ENCODE peak calls at places on chromosomes 4 and X, in six cellular contexts. One of them, this sample, is unnamed.

GRCh38 chrX:11724122-11725017 is 33.7 kb upstream of the MSL3 start:
- DNase-seq in esophagus squamous epithelium: no peak
- DNase-seq in choroid plexus epithelial cell: peak; percentile 58
- DNase-seq in astrocyte: peak; percentile 9
- DNase-seq in AG10803: peak; percentile 30
- DNase-seq in type B pancreatic cell: no peak
- DNase-seq in this sample: no peak

GRCh38 chr4:74473155-74473811 is 28.3 kb downstream of the AREG start:
- DNase-seq in esophagus squamous epithelium: no peak
- DNase-seq in choroid plexus epithelial cell: peak; percentile 97
- DNase-seq in astrocyte: peak; percentile 84
- DNase-seq in AG10803: peak; percentile 73
- DNase-seq in type B pancreatic cell: no peak
- DNase-seq in this sample: no peak

GRCh38 chr4:10123227-10124101 is 6.9 kb upstream of the WDR1 start:
- DNase-seq in esophagus squamous epithelium: no peak
- DNase-seq in choroid plexus epithelial cell: peak; percentile 76
- DNase-seq in astrocyte: no peak
- DNase-seq in AG10803: no peak
- DNase-seq in type B pancreatic cell: no peak
- DNase-seq in this sample: peak; percentile 89

GRCh38 chrX:65707153-65707552 is 39.7 kb downstream of the MSN start:
- DNase-seq in esophagus squamous epithelium: no peak
- DNase-seq in choroid plexus epithelial cell: no peak
- DNase-seq in astrocyte: no peak
- DNase-seq in AG10803: no peak
- DNase-seq in type B pancreatic cell: no peak
- DNase-seq in this sample: no peak

GRCh38 chr4:188282620-188283232 is 143.5 kb downstream of the TRIML1 start:
- DNase-seq in esophagus squamous epithelium: no peak
- DNase-seq in choroid plexus epithelial cell: no peak
- DNase-seq in astrocyte: no peak
- DNase-seq in AG10803: no peak
- DNase-seq in type B pancreatic cell: no peak
- DNase-seq in this sample: no peak

GRCh38 chr4:39933689-39934590 is 43.8 kb downstream of the PDS5A start:
- DNase-seq in esophagus squamous epithelium: no peak
- DNase-seq in choroid plexus epithelial cell: peak; percentile 68
- DNase-seq in astrocyte: peak; percentile 82
- DNase-seq in AG10803: peak; percentile 55
- DNase-seq in type B pancreatic cell: no peak
- DNase-seq in this sample: no peak

GRCh38 chr4:25838526-25838925 is 24.3 kb downstream of the SEL1L3 start:
- DNase-seq in esophagus squamous epithelium: no peak
- DNase-seq in choroid plexus epithelial cell: no peak
- DNase-seq in astrocyte: no peak
- DNase-seq in AG10803: no peak
- DNase-seq in type B pancreatic cell: no peak
- DNase-seq in this sample: no peak

GRCh38 chr4:23934915-23935314 is 45.1 kb upstream of the PPARGC1A start:
- DNase-seq in esophagus squamous epithelium: no peak
- DNase-seq in choroid plexus epithelial cell: peak; percentile 97
- DNase-seq in astrocyte: peak; percentile 91
- DNase-seq in AG10803: peak; percentile 96
- DNase-seq in type B pancreatic cell: no peak
- DNase-seq in this sample: peak; percentile 91

GRCh38 chrX:77502951-77503525 is 55.8 kb downstream of the FGF16 start:
- DNase-seq in esophagus squamous epithelium: no peak
- DNase-seq in choroid plexus epithelial cell: no peak
- DNase-seq in astrocyte: no peak
- DNase-seq in AG10803: no peak
- DNase-seq in type B pancreatic cell: no peak
- DNase-seq in this sample: no peak

GRCh38 chrX:139192386-139192961 is 338.1 kb upstream of the F9 start:
- DNase-seq in esophagus squamous epithelium: no peak
- DNase-seq in choroid plexus epithelial cell: no peak
- DNase-seq in astrocyte: peak; percentile 52
- DNase-seq in AG10803: peak; percentile 34
- DNase-seq in type B pancreatic cell: no peak
- DNase-seq in this sample: no peak

GRCh38 chr4:19010766-19011165 is 989.2 kb upstream of the LCORL start:
- DNase-seq in esophagus squamous epithelium: no peak
- DNase-seq in choroid plexus epithelial cell: no peak
- DNase-seq in astrocyte: no peak
- DNase-seq in AG10803: no peak
- DNase-seq in type B pancreatic cell: no peak
- DNase-seq in this sample: no peak

GRCh38 chr4:3241905-3242304 is 7.1 kb upstream of the MSANTD1 start:
- DNase-seq in esophagus squamous epithelium: no peak
- DNase-seq in choroid plexus epithelial cell: peak; percentile 82
- DNase-seq in astrocyte: no peak
- DNase-seq in AG10803: peak; percentile 46
- DNase-seq in type B pancreatic cell: no peak
- DNase-seq in this sample: no peak

GRCh38 chrX:7926501-7926900 is 712 bp downstream of the PNPLA4 start:
- DNase-seq in esophagus squamous epithelium: no peak
- DNase-seq in choroid plexus epithelial cell: peak; percentile 3
- DNase-seq in astrocyte: peak; percentile 25
- DNase-seq in AG10803: no peak
- DNase-seq in type B pancreatic cell: no peak
- DNase-seq in this sample: no peak

GRCh38 chrX:10033360-10034007 is 66.3 kb downstream of the CLDN34 start:
- DNase-seq in esophagus squamous epithelium: no peak
- DNase-seq in choroid plexus epithelial cell: no peak
- DNase-seq in astrocyte: no peak
- DNase-seq in AG10803: no peak
- DNase-seq in type B pancreatic cell: no peak
- DNase-seq in this sample: no peak

GRCh38 chr4:124566030-124566429 is 146.5 kb downstream of the ANKRD50 start:
- DNase-seq in esophagus squamous epithelium: no peak
- DNase-seq in choroid plexus epithelial cell: no peak
- DNase-seq in astrocyte: no peak
- DNase-seq in AG10803: no peak
- DNase-seq in type B pancreatic cell: no peak
- DNase-seq in this sample: no peak

GRCh38 chr4:165621983-165622382 is 243.2 kb downstream of the CPE start:
- DNase-seq in esophagus squamous epithelium: no peak
- DNase-seq in choroid plexus epithelial cell: no peak
- DNase-seq in astrocyte: peak; percentile 20
- DNase-seq in AG10803: no peak
- DNase-seq in type B pancreatic cell: no peak
- DNase-seq in this sample: no peak

GRCh38 chrX:40140706-40141499 is 43.1 kb upstream of the BCOR start:
- DNase-seq in esophagus squamous epithelium: no peak
- DNase-seq in choroid plexus epithelial cell: no peak
- DNase-seq in astrocyte: peak; percentile 60
- DNase-seq in AG10803: peak; percentile 69
- DNase-seq in type B pancreatic cell: no peak
- DNase-seq in this sample: no peak

DNA sequence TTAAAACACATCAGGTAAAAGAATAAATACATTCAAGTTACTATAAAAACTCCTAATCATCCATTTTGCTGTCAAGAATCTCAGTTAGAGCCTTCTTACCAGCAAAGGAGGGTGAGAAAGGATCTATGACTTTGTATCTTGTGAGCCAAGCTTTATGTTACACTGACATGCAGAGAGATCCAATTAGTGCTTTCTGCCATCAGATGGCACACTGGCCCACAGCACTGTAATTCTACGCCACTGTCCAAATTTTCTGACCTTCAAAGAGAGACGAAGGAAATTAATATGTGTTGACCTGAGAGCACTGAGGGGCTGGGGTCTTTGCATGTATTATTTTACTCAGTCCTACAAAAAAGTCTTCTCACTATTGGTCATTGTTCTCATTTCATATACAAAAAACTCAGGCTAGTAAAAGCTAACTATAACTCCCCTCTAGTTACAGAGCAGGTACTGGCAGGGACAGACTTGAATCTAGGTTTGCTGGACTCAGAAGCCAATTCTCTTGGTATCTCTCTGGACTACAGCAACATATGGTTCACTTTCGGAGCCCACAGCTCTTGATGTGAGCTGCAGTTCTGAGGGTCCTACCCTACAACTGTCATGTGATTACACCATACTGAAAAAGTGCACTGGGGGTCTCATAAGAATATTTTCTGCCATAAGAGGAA is 157.6 kb downstream of the NR3C2 start:
- DNase-seq in esophagus squamous epithelium: no peak
- DNase-seq in choroid plexus epithelial cell: peak; percentile 5
- DNase-seq in astrocyte: no peak
- DNase-seq in AG10803: no peak
- DNase-seq in type B pancreatic cell: no peak
- DNase-seq in this sample: no peak
- TF ChIP-seq CTCF in esophagus squamous epithelium: no peak
- TF ChIP-seq CTCF in choroid plexus epithelial cell: peak; percentile 31
- TF ChIP-seq CTCF in astrocyte: no peak
- TF ChIP-seq CTCF in AG10803: no peak
- TF ChIP-seq CTCF in type B pancreatic cell: no peak
- TF ChIP-seq CTCF in this sample: no peak

GRCh38 chr4:86939123-86939522 is 4.3 kb downstream of the AFF1 start:
- DNase-seq in esophagus squamous epithelium: no peak
- DNase-seq in choroid plexus epithelial cell: no peak
- DNase-seq in astrocyte: no peak
- DNase-seq in AG10803: no peak
- DNase-seq in type B pancreatic cell: no peak
- DNase-seq in this sample: no peak

GRCh38 chr4:86934772-86935498 is at the start of gene AFF1:
- DNase-seq in esophagus squamous epithelium: peak; percentile 60
- DNase-seq in choroid plexus epithelial cell: peak; percentile 89
- DNase-seq in astrocyte: peak; percentile 65
- DNase-seq in AG10803: peak; percentile 92
- DNase-seq in type B pancreatic cell: peak; percentile 92
- DNase-seq in this sample: peak; percentile 95

GRCh38 chr4:86935499-86935832 is 655 bp downstream of the AFF1 start:
- DNase-seq in esophagus squamous epithelium: peak; percentile 15
- DNase-seq in choroid plexus epithelial cell: no peak
- DNase-seq in astrocyte: no peak
- DNase-seq in AG10803: no peak
- DNase-seq in type B pancreatic cell: no peak
- DNase-seq in this sample: no peak

GRCh38 chr4:86934147-86934771 is 552 bp upstream of the AFF1 start:
- DNase-seq in esophagus squamous epithelium: no peak
- DNase-seq in choroid plexus epithelial cell: peak; percentile 26
- DNase-seq in astrocyte: no peak
- DNase-seq in AG10803: no peak
- DNase-seq in type B pancreatic cell: no peak
- DNase-seq in this sample: no peak

GRCh38 chr4:86935833-86936721 is 1.3 kb downstream of the AFF1 start:
- DNase-seq in esophagus squamous epithelium: no peak
- DNase-seq in choroid plexus epithelial cell: peak; percentile 79
- DNase-seq in astrocyte: peak; percentile 67
- DNase-seq in AG10803: peak; percentile 60
- DNase-seq in type B pancreatic cell: no peak
- DNase-seq in this sample: no peak
- TF ChIP-seq CTCF in esophagus squamous epithelium: no peak
- TF ChIP-seq CTCF in choroid plexus epithelial cell: no peak
- TF ChIP-seq CTCF in astrocyte: no peak
- TF ChIP-seq CTCF in AG10803: no peak
- TF ChIP-seq CTCF in type B pancreatic cell: no peak
- TF ChIP-seq CTCF in this sample: no peak

DNA sequence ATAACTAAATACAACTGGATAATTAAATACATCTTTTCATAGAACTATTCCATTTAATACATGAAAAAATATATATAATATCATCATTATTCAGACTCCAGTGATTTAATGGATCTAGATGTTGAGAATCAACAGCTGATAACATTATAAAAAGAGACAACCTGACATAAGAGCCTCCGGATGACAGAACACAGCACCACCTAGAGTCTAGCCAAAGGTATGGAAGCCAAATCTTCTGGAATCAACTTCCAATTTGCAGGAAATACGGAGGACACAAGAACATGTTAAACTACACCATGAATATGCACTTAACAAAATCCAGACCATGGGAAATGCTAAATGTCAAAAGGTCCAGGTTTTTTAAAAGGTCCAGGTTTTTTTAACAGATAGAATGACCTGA is 55.0 kb downstream of the LRBA start:
- DNase-seq in esophagus squamous epithelium: no peak
- DNase-seq in choroid plexus epithelial cell: peak; percentile 76
- DNase-seq in astrocyte: no peak
- DNase-seq in AG10803: peak; percentile 43
- DNase-seq in type B pancreatic cell: no peak
- DNase-seq in this sample: no peak
- TF ChIP-seq CTCF in esophagus squamous epithelium: no peak
- TF ChIP-seq CTCF in choroid plexus epithelial cell: peak; percentile 85
- TF ChIP-seq CTCF in astrocyte: peak; percentile 72
- TF ChIP-seq CTCF in AG10803: peak; percentile 70
- TF ChIP-seq CTCF in type B pancreatic cell: peak; percentile 57
- TF ChIP-seq CTCF in this sample: peak; percentile 59

GRCh38 chr4:7041851-7042696 is 1.1 kb upstream of the TADA2B start:
- DNase-seq in esophagus squamous epithelium: no peak
- DNase-seq in choroid plexus epithelial cell: no peak
- DNase-seq in astrocyte: peak; percentile 32
- DNase-seq in AG10803: no peak
- DNase-seq in type B pancreatic cell: no peak
- DNase-seq in this sample: no peak

GRCh38 chr4:7041246-7041645 is 1.9 kb upstream of the TADA2B start:
- DNase-seq in esophagus squamous epithelium: no peak
- DNase-seq in choroid plexus epithelial cell: no peak
- DNase-seq in astrocyte: no peak
- DNase-seq in AG10803: no peak
- DNase-seq in type B pancreatic cell: no peak
- DNase-seq in this sample: no peak

GRCh38 chr4:7043521-7044414 is 596 bp downstream of the TADA2B start:
- DNase-seq in esophagus squamous epithelium: no peak
- DNase-seq in choroid plexus epithelial cell: peak; percentile 45
- DNase-seq in astrocyte: peak; percentile 27
- DNase-seq in AG10803: peak; percentile 45
- DNase-seq in type B pancreatic cell: no peak
- DNase-seq in this sample: peak; percentile 88

GRCh38 chr4:7044415-7044930 is 1.3 kb downstream of the TADA2B start:
- DNase-seq in esophagus squamous epithelium: no peak
- DNase-seq in choroid plexus epithelial cell: peak; percentile 39
- DNase-seq in astrocyte: no peak
- DNase-seq in AG10803: no peak
- DNase-seq in type B pancreatic cell: no peak
- DNase-seq in this sample: no peak

DNA sequence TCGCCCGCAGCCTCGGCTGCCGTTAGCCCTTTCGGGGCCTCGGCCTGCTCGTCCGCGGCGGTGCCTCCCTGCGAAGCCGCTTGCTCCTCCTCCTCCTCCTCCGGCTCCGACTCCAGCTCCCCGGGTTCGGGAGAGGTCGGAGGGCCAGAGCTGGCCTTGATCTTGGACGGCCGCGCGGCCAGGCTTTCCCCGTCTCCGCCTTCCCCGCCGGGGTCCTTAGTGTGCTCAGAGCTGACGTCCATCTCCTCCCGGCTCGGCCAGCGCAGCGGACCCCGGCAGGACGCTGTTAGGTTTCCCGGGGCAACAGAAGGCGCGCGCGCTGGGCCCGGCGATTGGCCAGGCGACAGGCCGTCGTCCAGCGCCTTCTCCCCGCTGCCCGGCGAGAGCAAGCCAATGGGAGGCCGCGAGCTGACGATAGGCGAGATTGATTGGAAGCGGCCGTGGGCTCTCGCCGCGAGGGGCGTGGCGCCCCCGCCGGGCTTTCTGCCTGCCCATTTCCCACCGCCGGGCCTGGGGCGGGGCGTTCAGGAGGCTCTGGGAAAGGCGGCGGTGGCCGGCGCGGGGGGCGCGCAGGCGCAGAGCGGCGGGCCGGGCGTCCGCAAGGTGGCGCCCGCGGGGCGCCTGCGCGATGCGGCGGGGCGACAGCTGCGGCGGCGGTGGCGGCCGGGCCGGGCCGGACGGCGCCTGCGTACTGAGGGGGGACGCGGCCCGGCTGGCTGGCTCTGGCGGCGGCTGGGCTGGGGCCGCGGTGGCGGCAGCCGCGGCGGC is at the start of gene TADA2B:
- DNase-seq in esophagus squamous epithelium: peak; percentile 71
- DNase-seq in choroid plexus epithelial cell: peak; percentile 99
- DNase-seq in astrocyte: peak; percentile 93
- DNase-seq in AG10803: peak; percentile 97
- DNase-seq in type B pancreatic cell: peak; percentile 99
- DNase-seq in this sample: peak; percentile 100
- TF ChIP-seq CTCF in esophagus squamous epithelium: no peak
- TF ChIP-seq CTCF in choroid plexus epithelial cell: no peak
- TF ChIP-seq CTCF in astrocyte: peak; percentile 7
- TF ChIP-seq CTCF in AG10803: no peak
- TF ChIP-seq CTCF in type B pancreatic cell: peak; percentile 65
- TF ChIP-seq CTCF in this sample: peak; percentile 48